ENCODE peak calls at places on chromosomes 13 and 19, in five cellular contexts. A, C, P, L and D are unnamed samples.

GRCh38 chr13:68816715-68817114 is 1290.9 kb upstream of the ATXN8OS start:
- DNase-seq in A (no peak), C (no peak), P (no peak), L (no peak), D (no peak)

GRCh38 chr19:41564515-41565383 is 11.2 kb upstream of the CEACAM21 start:
- DNase-seq in A (no peak), C (no peak), P (peak; percentile 47), L (peak; percentile 32), D (peak; percentile 67)

GRCh38 chr13:45882626-45883025 is 31.1 kb upstream of the SIAH3 start:
- DNase-seq in A (no peak), C (no peak), P (no peak), L (peak; percentile 92), D (peak; percentile 85)

GRCh38 chr13:44734204-44734707 is 158.1 kb upstream of the TSC22D1 start:
- DNase-seq in A (no peak), C (peak; percentile 85), P (peak; percentile 60), L (no peak), D (no peak)

GRCh38 chr13:98746968-98747367 is 5.5 kb downstream of the SLC15A1 start:
- DNase-seq in A (no peak), C (no peak), P (peak; percentile 75), L (no peak), D (no peak)

GRCh38 chr13:79995334-79995733 is 345.6 kb downstream of the SPRY2 start:
- DNase-seq in A (no peak), C (no peak), P (peak; percentile 95), L (no peak), D (no peak)

GRCh38 chr19:48975947-48976847 is 11.1 kb downstream of the FTL start:
- DNase-seq in A (no peak), C (no peak), P (peak; percentile 29), L (peak; percentile 71), D (no peak)

GRCh38 chr19:19597809-19598306 is 20.6 kb downstream of the PBX4 start:
- DNase-seq in A (no peak), C (no peak), P (no peak), L (no peak), D (no peak)

GRCh38 chr19:10580979-10581631 is 6.0 kb downstream of the AP1M2 start:
- DNase-seq in A (no peak), C (peak; percentile 90), P (peak; percentile 98), L (peak; percentile 97), D (peak; percentile 92)

GRCh38 chr13:24293761-24294160 is 15.6 kb upstream of the C1QTNF9 start:
- DNase-seq in A (no peak), C (no peak), P (no peak), L (peak; percentile 45), D (no peak)

GRCh38 chr13:75685239-75685697 is 49.1 kb downstream of the LMO7 start:
- DNase-seq in A (no peak), C (no peak), P (peak; percentile 92), L (peak; percentile 49), D (peak; percentile 92)

GRCh38 chr13:40148103-40148502 is 492.6 kb downstream of the COG6 start:
- DNase-seq in A (no peak), C (no peak), P (no peak), L (no peak), D (no peak)